ENCODE peak calls at places on chromosomes 6 and 20, in six cellular contexts. D, R, K, I, G and P are unnamed samples.
A peak's percentile ranks its signal among the peaks of the same experiment; 100 is the strongest.

GRCh38 chr20:43540673-43541060 is 18.2 kb upstream of the SGK2 start:
- DNase-seq in D (no peak), G (no peak), I (peak; percentile 9), R (no peak), K (no peak), P (no peak)

GRCh38 chr6:170371588-170371987 is 65.0 kb downstream of the FAM120B start:
- DNase-seq in D (no peak), I (no peak), G (no peak), K (no peak), R (no peak), P (no peak)

GRCh38 chr6:9801255-9801757 is 613.6 kb downstream of the TFAP2A start:
- DNase-seq in I (no peak), R (no peak), G (no peak), D (no peak), K (no peak), P (no peak)

GRCh38 chr6:77535172-77535571 is 71.9 kb upstream of the HTR1B start:
- DNase-seq in R (no peak), I (no peak), K (no peak), G (no peak), D (no peak), P (no peak)

GRCh38 chr20:19347943-19348456 is 135.6 kb downstream of the SLC24A3 start:
- DNase-seq in K (no peak), G (no peak), D (peak; percentile 55), I (no peak), R (no peak), P (no peak)

GRCh38 chr6:45196121-45196520 is 132.0 kb upstream of the RUNX2 start:
- DNase-seq in R (no peak), I (no peak), D (no peak), G (no peak), K (no peak), P (no peak)

GRCh38 chr6:15088904-15089568 is 156.8 kb upstream of the JARID2 start:
- DNase-seq in K (no peak), R (no peak), I (no peak), D (no peak), G (no peak), P (no peak)

GRCh38 chr6:123055266-123055665 is 59.2 kb downstream of the CLVS2 start:
- DNase-seq in D (no peak), R (no peak), I (no peak), G (no peak), K (no peak), P (no peak)

DNA sequence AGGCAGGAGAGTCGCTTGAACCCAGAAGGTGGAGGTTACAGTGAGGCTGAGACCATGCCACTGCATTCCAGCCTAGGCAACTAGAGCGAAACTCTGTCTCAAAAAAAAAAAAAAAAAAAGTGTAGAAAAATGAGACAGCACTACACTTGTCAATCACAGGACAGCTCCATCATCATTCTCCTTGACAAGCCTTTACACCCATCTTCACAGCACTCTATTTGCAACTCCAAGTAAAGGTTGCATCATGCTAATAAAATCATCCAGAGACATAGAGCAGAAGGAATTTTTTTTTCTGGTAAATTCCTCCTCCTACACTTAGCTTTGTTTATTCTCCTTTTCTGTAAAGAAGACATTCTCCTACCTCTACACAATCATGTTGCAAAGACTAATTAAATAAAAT is 791.0 kb upstream of the HS3ST5 start:
- DNase-seq in R (no peak), I (no peak), K (no peak), G (no peak), D (no peak), P (no peak)
- TF ChIP-seq EP300 in R (no peak), I (no peak), K (no peak), G (no peak), D (no peak), P (no peak)

DNA sequence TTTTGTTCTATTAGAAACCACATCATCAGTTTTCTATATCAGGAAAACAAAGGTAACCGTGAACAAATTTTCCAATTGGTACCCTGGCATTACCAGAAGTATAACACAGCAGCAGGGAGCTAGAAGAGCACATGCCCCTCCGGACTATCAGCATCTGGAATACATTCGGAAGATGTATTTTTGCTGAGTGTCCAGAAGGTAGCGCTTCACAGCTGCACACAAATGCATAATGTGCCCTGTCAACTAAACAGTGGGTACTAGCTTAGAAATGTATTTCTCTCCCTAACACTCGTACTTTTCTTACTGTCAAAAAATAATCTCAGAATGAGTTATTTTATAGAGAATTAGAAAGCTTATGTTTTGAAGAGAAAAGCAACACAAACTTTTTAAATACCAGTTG is 77.6 kb downstream of the HUS1B start:
- DNase-seq in R (peak; percentile 10), K (no peak), D (no peak), G (no peak), I (no peak), P (no peak)
- TF ChIP-seq CTCF in R (peak; percentile 37), K (no peak), D (no peak), G (no peak), I (no peak), P (no peak)

GRCh38 chr6:31814677-31815024 is 432 bp downstream of the HSPA1L start:
- DNase-seq in R (peak; percentile 91), G (peak; percentile 96), D (peak; percentile 67), K (peak; percentile 96), I (peak; percentile 94), P (peak; percentile 98)
- TF ChIP-seq POLR2A in R (peak; percentile 29), G (peak; percentile 82), D (no peak), K (peak; percentile 62), I (no peak), P (no peak)

GRCh38 chr6:157791461-157791860 is 31.6 kb upstream of the SNX9 start:
- DNase-seq in I (peak; percentile 49), G (no peak), K (no peak), D (no peak), R (no peak), P (no peak)
- TF ChIP-seq EP300 in I (no peak), G (no peak), K (no peak), D (no peak), R (no peak), P (no peak)

DNA sequence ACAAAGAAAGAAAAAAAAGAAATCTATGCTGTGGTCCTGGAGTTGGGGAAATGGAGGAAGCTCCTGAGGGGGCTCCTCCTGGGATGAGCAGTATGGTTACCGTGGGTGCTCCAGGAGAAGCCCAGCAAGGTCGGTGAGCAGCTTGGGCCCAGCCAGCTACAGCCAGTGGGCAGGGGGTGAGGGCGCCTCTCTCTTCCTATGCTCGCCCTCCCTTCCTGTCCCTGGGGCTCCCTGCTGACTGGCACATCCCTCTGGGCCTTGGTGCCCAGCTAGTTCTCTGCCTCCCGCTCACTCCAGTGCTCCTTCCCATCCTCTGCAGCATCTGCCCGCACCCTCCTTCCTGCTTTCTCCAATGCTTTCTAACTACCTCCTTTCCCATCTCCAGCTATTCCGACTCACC is 16.6 kb downstream of the CD40 start:
- DNase-seq in R (no peak), K (no peak), D (no peak), G (no peak), I (no peak), P (no peak)
- TF ChIP-seq CTCF in R (no peak), K (no peak), D (no peak), G (no peak), I (no peak), P (no peak)